ENCODE peak calls at places on chromosomes 6 and 20, in ten cellular contexts. N is mesothelial cell of epicardium; A is OCI-LY7; R is esophagus squamous epithelium; P is CD8-positive, alpha-beta memory T cell; H is Daoy; F is heart right ventricle; U is EL; O is aorta; X is C1 segment of cervical spinal cord. E is an unnamed sample.

GRCh38 chr6:116101298-116101718 is 655 bp downstream of the NT5DC1 start:
- DNase-seq in N (no peak), A (no peak), R (no peak), P (no peak), H (no peak), F (no peak), U (no peak), O (no peak), X (no peak), E (no peak)

GRCh38 chr6:108113557-108114519 is 39.3 kb upstream of the OSTM1 start:
- DNase-seq in N (peak), A (peak), R (no peak), P (peak), H (peak), F (no peak), U (peak), O (no peak), X (no peak), E (no peak)

GRCh38 chr6:78300885-78301284 is 566.5 kb upstream of the IRAK1BP1 start:
- DNase-seq in N (no peak), A (no peak), R (no peak), P (no peak), H (no peak), F (no peak), U (no peak), O (no peak), X (no peak), E (no peak)

GRCh38 chr6:116611020-116611419 is 5.3 kb upstream of the RSPH4A start:
- DNase-seq in N (no peak), A (no peak), R (no peak), P (no peak), H (no peak), F (no peak), U (no peak), O (no peak), X (no peak), E (no peak)

GRCh38 chr6:153849072-153849759 is 189.8 kb upstream of the OPRM1 start:
- DNase-seq in N (no peak), A (no peak), R (no peak), P (no peak), H (no peak), F (no peak), U (no peak), O (no peak), X (no peak), E (no peak)

GRCh38 chr6:112881027-112881426 is 533.9 kb downstream of the RFPL4B start:
- DNase-seq in N (no peak), A (no peak), R (no peak), P (no peak), H (peak), F (no peak), U (peak), O (no peak), X (no peak), E (no peak)

GRCh38 chr6:51843470-51844390 is 243.7 kb downstream of the PKHD1 start:
- DNase-seq in N (no peak), A (no peak), R (no peak), P (no peak), H (no peak), F (no peak), U (no peak), O (no peak), X (no peak), E (no peak)

GRCh38 chr6:43180985-43181384 is 1.0 kb upstream of the CUL9 start:
- DNase-seq in N (no peak), A (no peak), R (no peak), P (no peak), H (no peak), F (no peak), U (peak), O (peak), X (no peak), E (no peak)

GRCh38 chr20:39588148-39588757 is 626.1 kb downstream of the DHX35 start:
- DNase-seq in N (no peak), A (no peak), R (no peak), P (no peak), H (no peak), F (no peak), U (no peak), O (no peak), X (no peak), E (no peak)

GRCh38 chr20:5531318-5532081 is 214.7 kb upstream of the PROKR2 start:
- DNase-seq in N (no peak), A (no peak), R (no peak), P (no peak), H (no peak), F (no peak), U (no peak), O (no peak), X (no peak), E (no peak)

GRCh38 chr6:15234068-15234758 is 11.7 kb upstream of the JARID2 start:
- DNase-seq in N (no peak), A (no peak), R (no peak), P (no peak), H (no peak), F (no peak), U (no peak), O (no peak), X (no peak), E (no peak)

GRCh38 chr20:23156842-23157423 is 70.8 kb upstream of the CD93 start:
- DNase-seq in N (peak), A (no peak), R (no peak), P (no peak), H (no peak), F (no peak), U (no peak), O (no peak), X (no peak), E (no peak)

GRCh38 chr20:2297352-2297717 is 1.5 kb downstream of the TGM3 start:
- DNase-seq in N (no peak), A (no peak), R (no peak), P (no peak), H (peak), F (no peak), U (peak), O (no peak), X (no peak), E (no peak)

GRCh38 chr6:52139985-52140680 is 46.0 kb upstream of the IL17A start:
- DNase-seq in N (no peak), A (no peak), R (no peak), P (no peak), H (no peak), F (no peak), U (no peak), O (no peak), X (no peak), E (no peak)

GRCh38 chr20:54172856-54173652 is 732 bp downstream of the CYP24A1 start:
- DNase-seq in N (peak), A (no peak), R (no peak), P (no peak), H (peak), F (no peak), U (no peak), O (no peak), X (no peak), E (peak)

GRCh38 chr20:63122626-63123025 is 93.3 kb downstream of the YTHDF1 start:
- DNase-seq in N (no peak), A (no peak), R (no peak), P (no peak), H (no peak), F (no peak), U (no peak), O (no peak), X (no peak), E (peak)

GRCh38 chr6:21384211-21384610 is 209.3 kb upstream of the SOX4 start:
- DNase-seq in N (no peak), A (no peak), R (no peak), P (no peak), H (no peak), F (no peak), U (no peak), O (no peak), X (no peak), E (no peak)

GRCh38 chr6:3053231-3053508 is 15.1 kb upstream of the RIPK1 start:
- DNase-seq in N (no peak), A (peak), R (no peak), P (no peak), H (no peak), F (no peak), U (no peak), O (no peak), X (no peak), E (no peak)

GRCh38 chr6:24401458-24401857 is 1.3 kb upstream of the MRS2 start:
- DNase-seq in N (no peak), A (no peak), R (no peak), P (no peak), H (no peak), F (no peak), U (no peak), O (no peak), X (no peak), E (no peak)

GRCh38 chr20:48605364-48606116 is 222.3 kb downstream of the PREX1 start:
- DNase-seq in N (no peak), A (no peak), R (no peak), P (peak), H (no peak), F (no peak), U (no peak), O (no peak), X (no peak), E (peak)

GRCh38 chr6:157561037-157561790 is 180.2 kb downstream of the ZDHHC14 start:
- DNase-seq in N (no peak), A (peak), R (no peak), P (no peak), H (no peak), F (no peak), U (no peak), O (no peak), X (no peak), E (no peak)

GRCh38 chr6:75751443-75751842 is 2.4 kb downstream of the MYO6 start:
- DNase-seq in N (no peak), A (no peak), R (no peak), P (no peak), H (peak), F (no peak), U (peak), O (no peak), X (no peak), E (no peak)

GRCh38 chr6:3086282-3086946 is 18.1 kb downstream of the RIPK1 start:
- DNase-seq in N (no peak), A (no peak), R (no peak), P (no peak), H (no peak), F (no peak), U (no peak), O (no peak), X (no peak), E (no peak)

GRCh38 chr6:2891768-2892170 is 11.3 kb downstream of the SERPINB9 start:
- DNase-seq in N (no peak), A (peak), R (no peak), P (peak), H (no peak), F (no peak), U (no peak), O (no peak), X (no peak), E (no peak)

GRCh38 chr6:65979120-65979519 is 272.1 kb upstream of the EYS start:
- DNase-seq in N (no peak), A (no peak), R (no peak), P (no peak), H (no peak), F (no peak), U (no peak), O (no peak), X (no peak), E (no peak)

GRCh38 chr6:79949235-79949634 is 1.9 kb upstream of the ELOVL4 start:
- DNase-seq in N (no peak), A (peak), R (no peak), P (peak), H (peak), F (no peak), U (peak), O (no peak), X (no peak), E (no peak)

E was measured in RWPE2.